ENCODE peak calls at places on chromosomes 3 and 15, in eight cellular contexts. U, S, Q, A, Z, N, Y and E are unnamed samples.

GRCh38 chr3:126850370-126851085 is 132.4 kb upstream of the PLXNA1 start:
- DNase-seq in U (peak; percentile 96), S (no peak), Q (no peak), A (no peak), Z (peak; percentile 46), N (no peak), Y (peak; percentile 14), E (peak; percentile 82)

GRCh38 chr3:158347966-158348365 is 223.0 kb upstream of the MLF1 start:
- DNase-seq in U (no peak), S (no peak), Q (no peak), A (no peak), Z (no peak), N (no peak), Y (no peak), E (no peak)

GRCh38 chr3:134559591-134559990 is 73.7 kb downstream of the CEP63 start:
- DNase-seq in U (no peak), S (no peak), Q (no peak), A (no peak), Z (no peak), N (no peak), Y (no peak), E (no peak)

GRCh38 chr3:128004661-128005060 is 47.6 kb upstream of the SEC61A1 start:
- DNase-seq in U (no peak), S (no peak), Q (no peak), A (no peak), Z (no peak), N (no peak), Y (no peak), E (no peak)

GRCh38 chr3:165159760-165160421 is 36.3 kb downstream of the SLITRK3 start:
- DNase-seq in U (peak; percentile 7), S (no peak), Q (no peak), A (no peak), Z (no peak), N (no peak), Y (no peak), E (no peak)

GRCh38 chr3:177624523-177625495 is 427.5 kb upstream of the TBL1XR1 start:
- DNase-seq in U (no peak), S (no peak), Q (no peak), A (no peak), Z (no peak), N (no peak), Y (no peak), E (no peak)

GRCh38 chr3:13308406-13308805 is 111.7 kb downstream of the NUP210 start:
- DNase-seq in U (peak; percentile 90), S (no peak), Q (peak; percentile 39), A (no peak), Z (no peak), N (peak; percentile 18), Y (peak; percentile 64), E (no peak)

GRCh38 chr3:55683666-55684270 is 196.7 kb upstream of the WNT5A start:
- DNase-seq in U (no peak), S (no peak), Q (no peak), A (no peak), Z (no peak), N (no peak), Y (no peak), E (no peak)

GRCh38 chr15:58732620-58733363 is 16.7 kb downstream of the ADAM10 start:
- DNase-seq in U (no peak), S (no peak), Q (no peak), A (no peak), Z (no peak), N (no peak), Y (no peak), E (no peak)

GRCh38 chr15:64911317-64912186 is at the start of gene ANKDD1A:
- DNase-seq in U (peak; percentile 91), S (peak; percentile 72), Q (no peak), A (peak; percentile 73), Z (peak; percentile 46), N (peak; percentile 57), Y (peak; percentile 51), E (peak; percentile 53)

GRCh38 chr3:66210687-66211295 is 10.0 kb upstream of the SLC25A26 start:
- DNase-seq in U (no peak), S (no peak), Q (no peak), A (no peak), Z (no peak), N (no peak), Y (no peak), E (no peak)

GRCh38 chr3:48687220-48687678 is 1.5 kb upstream of the NCKIPSD start:
- DNase-seq in U (no peak), S (no peak), Q (no peak), A (no peak), Z (no peak), N (no peak), Y (no peak), E (no peak)

GRCh38 chr3:73786346-73786807 is 161.6 kb upstream of the PDZRN3 start:
- DNase-seq in U (no peak), S (peak; percentile 75), Q (peak; percentile 15), A (peak; percentile 65), Z (no peak), N (peak; percentile 97), Y (no peak), E (peak; percentile 88)

GRCh38 chr3:70308760-70309159 is 3.7 kb downstream of the MDFIC2 start:
- DNase-seq in U (peak; percentile 64), S (no peak), Q (no peak), A (no peak), Z (no peak), N (no peak), Y (no peak), E (no peak)

GRCh38 chr15:54962637-54963036 is 234.1 kb downstream of the RSL24D1 start:
- DNase-seq in U (no peak), S (no peak), Q (no peak), A (no peak), Z (no peak), N (no peak), Y (no peak), E (no peak)

GRCh38 chr3:169552533-169552932 is 111.0 kb downstream of the MECOM start:
- DNase-seq in U (no peak), S (no peak), Q (no peak), A (no peak), Z (no peak), N (peak; percentile 19), Y (no peak), E (no peak)

GRCh38 chr15:101078669-101079323 is 159.6 kb downstream of the LRRK1 start:
- DNase-seq in U (no peak), S (no peak), Q (no peak), A (no peak), Z (no peak), N (no peak), Y (no peak), E (no peak)

GRCh38 chr15:80489030-80489594 is 84.9 kb downstream of the ARNT2 start:
- DNase-seq in U (no peak), S (no peak), Q (no peak), A (no peak), Z (no peak), N (no peak), Y (no peak), E (peak; percentile 78)

GRCh38 chr3:44420676-44421075 is 56.8 kb downstream of the ZNF445 start:
- DNase-seq in U (no peak), S (no peak), Q (no peak), A (no peak), Z (no peak), N (no peak), Y (no peak), E (no peak)

GRCh38 chr3:27614592-27614991 is 107.5 kb downstream of the EOMES start:
- DNase-seq in U (peak; percentile 42), S (no peak), Q (no peak), A (no peak), Z (no peak), N (no peak), Y (no peak), E (no peak)

GRCh38 chr15:83920115-83920514 is 266.2 kb downstream of the ADAMTSL3 start:
- DNase-seq in U (no peak), S (no peak), Q (no peak), A (no peak), Z (no peak), N (no peak), Y (no peak), E (no peak)

GRCh38 chr3:176693416-176693815 is 503.9 kb downstream of the TBL1XR1 start:
- DNase-seq in U (no peak), S (no peak), Q (no peak), A (no peak), Z (no peak), N (no peak), Y (no peak), E (no peak)

DNA sequence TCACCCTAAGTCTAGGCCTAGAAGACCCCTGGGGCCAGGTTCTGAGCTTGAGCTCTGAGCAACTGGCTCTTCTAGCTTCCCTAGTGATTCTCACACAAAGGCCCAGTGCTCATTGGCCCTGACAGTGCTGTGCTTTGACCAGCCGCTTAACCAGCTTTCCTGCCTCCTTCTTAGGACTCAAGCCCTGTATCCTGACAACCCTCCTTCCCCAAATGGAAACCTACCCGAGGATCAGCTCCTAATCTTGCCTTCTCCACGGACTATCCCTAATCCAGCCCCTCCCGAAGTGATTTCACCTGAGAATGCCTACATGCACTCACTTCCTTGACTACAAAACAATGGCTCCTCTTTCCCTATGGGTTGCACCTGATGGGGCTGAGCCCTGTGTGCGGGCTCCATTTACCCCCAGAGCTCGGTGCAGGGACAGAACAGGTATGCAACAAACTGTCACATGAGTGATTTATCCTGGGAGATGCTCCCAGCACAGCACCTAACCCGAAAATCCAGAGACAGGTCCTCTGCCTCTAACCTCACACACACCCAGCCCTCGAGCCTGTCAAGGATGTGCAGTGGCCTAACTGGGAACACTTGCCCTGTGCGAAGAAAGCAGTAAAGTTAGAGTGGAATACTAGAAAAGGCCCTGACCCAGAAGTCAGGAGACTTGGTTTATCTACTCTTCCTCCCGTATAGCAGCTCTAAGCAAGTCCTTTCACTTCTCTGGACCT is 2.3 kb downstream of the MEGF11 start:
- DNase-seq in U (peak; percentile 43), S (no peak), Q (no peak), A (no peak), Z (no peak), N (no peak), Y (no peak), E (no peak)
- H3K27me3 ChIP-seq in U (peaks cover 64% of the 10 kb centered on the region), S (peaks cover 68% of the 10 kb centered on the region), Q (peaks cover 18% of the 10 kb centered on the region), A (peaks cover 3% of the 10 kb centered on the region), Z (no peaks in the 10 kb centered on the region), N (peaks cover 18% of the 10 kb centered on the region), Y (no peaks in the 10 kb centered on the region), E (peaks cover 66% of the 10 kb centered on the region)

DNA sequence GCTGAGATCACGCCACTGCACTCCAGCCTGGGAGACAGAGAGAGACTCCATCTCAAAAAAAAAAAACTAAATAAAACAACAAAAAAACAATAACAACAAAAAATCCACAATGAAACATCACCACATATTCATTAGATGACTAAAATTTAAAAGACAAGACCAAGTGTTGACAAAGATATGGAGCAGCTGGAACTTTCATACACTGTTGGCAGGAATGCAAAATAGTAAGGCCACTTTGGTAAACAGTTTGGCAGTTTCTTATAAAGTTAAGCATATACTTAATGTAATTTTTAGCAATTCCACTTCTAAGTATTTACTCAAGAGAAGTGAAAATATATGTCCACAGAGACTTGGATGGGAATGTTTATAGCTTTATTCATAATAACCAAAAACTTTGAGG is 43.2 kb downstream of the RBP2 start:
- DNase-seq in U (no peak), S (no peak), Q (no peak), A (no peak), Z (no peak), N (no peak), Y (no peak), E (no peak)
- H3K4me1 ChIP-seq in U (no peaks in the 10 kb centered on the region), S (no peaks in the 10 kb centered on the region), Q (no peaks in the 10 kb centered on the region), A (no peaks in the 10 kb centered on the region), Z (no peaks in the 10 kb centered on the region), N (peaks cover 19% of the 10 kb centered on the region), Y (no peaks in the 10 kb centered on the region), E (no peaks in the 10 kb centered on the region)

GRCh38 chr3:23807161-23808015 is 1.6 kb downstream of the UBE2E1 start:
- DNase-seq in U (peak; percentile 36), S (peak; percentile 23), Q (no peak), A (peak; percentile 32), Z (no peak), N (peak; percentile 26), Y (no peak), E (peak; percentile 20)
- H3K27ac ChIP-seq in U (peak overlapping the region; percentile 55), S (peak overlapping the region; percentile 93), Q (peak overlapping the region; percentile 96), A (peak overlapping the region; percentile 94), Z (peak overlapping the region; percentile 70), N (peak overlapping the region; percentile 38), Y (peak overlapping the region; percentile 83), E (peak overlapping the region; percentile 39)

GRCh38 chr3:186362409-186362757 is 349 bp upstream of the DGKG start:
- DNase-seq in U (no peak), S (no peak), Q (no peak), A (no peak), Z (no peak), N (no peak), Y (no peak), E (no peak)
- H3K27me3 ChIP-seq in U (peaks cover 67% of the 10 kb centered on the region), S (no peaks in the 10 kb centered on the region), Q (peaks cover 67% of the 10 kb centered on the region), A (peaks cover 7% of the 10 kb centered on the region), Z (no peaks in the 10 kb centered on the region), N (peaks cover 34% of the 10 kb centered on the region), Y (no peaks in the 10 kb centered on the region), E (peaks cover 33% of the 10 kb centered on the region)